ENCODE peak calls at places on chromosome 4, in ten cellular contexts. One of them, this sample, is unnamed.

GRCh38 chr4:80213117-80213815 is 16.0 kb downstream of the PRDM8 start:
- DNase-seq in CD4-positive, alpha-beta memory T cell: no peak
- DNase-seq in fibroblast of mammary gland: peak
- DNase-seq in iPS-NIHi11: no peak
- DNase-seq in hypothalamus: no peak
- DNase-seq in MG63: peak
- DNase-seq in putamen: no peak
- DNase-seq in fibroblast of lung: peak
- DNase-seq in COLO829: no peak
- DNase-seq in KG1: no peak
- DNase-seq in this sample: no peak

GRCh38 chr4:127642169-127642568 is 9.4 kb downstream of the INTU start:
- DNase-seq in CD4-positive, alpha-beta memory T cell: no peak
- DNase-seq in fibroblast of mammary gland: peak
- DNase-seq in iPS-NIHi11: no peak
- DNase-seq in hypothalamus: no peak
- DNase-seq in MG63: no peak
- DNase-seq in putamen: no peak
- DNase-seq in fibroblast of lung: peak
- DNase-seq in COLO829: no peak
- DNase-seq in KG1: no peak
- DNase-seq in this sample: no peak

GRCh38 chr4:133147922-133148689 is 988 bp upstream of the PCDH10 start:
- DNase-seq in CD4-positive, alpha-beta memory T cell: no peak
- DNase-seq in fibroblast of mammary gland: peak
- DNase-seq in iPS-NIHi11: peak
- DNase-seq in hypothalamus: peak
- DNase-seq in MG63: no peak
- DNase-seq in putamen: peak
- DNase-seq in fibroblast of lung: peak
- DNase-seq in COLO829: no peak
- DNase-seq in KG1: no peak
- DNase-seq in this sample: peak

GRCh38 chr4:141074098-141074878 is 59.0 kb downstream of the RNF150 start:
- DNase-seq in CD4-positive, alpha-beta memory T cell: no peak
- DNase-seq in fibroblast of mammary gland: no peak
- DNase-seq in iPS-NIHi11: no peak
- DNase-seq in hypothalamus: no peak
- DNase-seq in MG63: no peak
- DNase-seq in putamen: no peak
- DNase-seq in fibroblast of lung: peak
- DNase-seq in COLO829: no peak
- DNase-seq in KG1: no peak
- DNase-seq in this sample: no peak

GRCh38 chr4:113524096-113524495 is 237.4 kb downstream of the CAMK2D start:
- DNase-seq in CD4-positive, alpha-beta memory T cell: no peak
- DNase-seq in fibroblast of mammary gland: no peak
- DNase-seq in iPS-NIHi11: no peak
- DNase-seq in hypothalamus: no peak
- DNase-seq in MG63: no peak
- DNase-seq in putamen: no peak
- DNase-seq in fibroblast of lung: no peak
- DNase-seq in COLO829: no peak
- DNase-seq in KG1: no peak
- DNase-seq in this sample: no peak

GRCh38 chr4:4667643-4668081 is 125.8 kb upstream of the STX18 start:
- DNase-seq in CD4-positive, alpha-beta memory T cell: no peak
- DNase-seq in fibroblast of mammary gland: no peak
- DNase-seq in iPS-NIHi11: peak
- DNase-seq in hypothalamus: no peak
- DNase-seq in MG63: no peak
- DNase-seq in putamen: no peak
- DNase-seq in fibroblast of lung: peak
- DNase-seq in COLO829: no peak
- DNase-seq in KG1: no peak
- DNase-seq in this sample: no peak

GRCh38 chr4:38322709-38323108 is 341.3 kb upstream of the KLF3 start:
- DNase-seq in CD4-positive, alpha-beta memory T cell: no peak
- DNase-seq in fibroblast of mammary gland: peak
- DNase-seq in iPS-NIHi11: peak
- DNase-seq in hypothalamus: no peak
- DNase-seq in MG63: peak
- DNase-seq in putamen: no peak
- DNase-seq in fibroblast of lung: peak
- DNase-seq in COLO829: peak
- DNase-seq in KG1: no peak
- DNase-seq in this sample: no peak

GRCh38 chr4:13918110-13918509 is 290.6 kb upstream of the BOD1L1 start:
- DNase-seq in CD4-positive, alpha-beta memory T cell: no peak
- DNase-seq in fibroblast of mammary gland: peak
- DNase-seq in iPS-NIHi11: no peak
- DNase-seq in hypothalamus: no peak
- DNase-seq in MG63: peak
- DNase-seq in putamen: no peak
- DNase-seq in fibroblast of lung: peak
- DNase-seq in COLO829: peak
- DNase-seq in KG1: no peak
- DNase-seq in this sample: no peak

GRCh38 chr4:130178106-130178505 is 1082.2 kb downstream of the C4orf33 start:
- DNase-seq in CD4-positive, alpha-beta memory T cell: no peak
- DNase-seq in fibroblast of mammary gland: no peak
- DNase-seq in iPS-NIHi11: no peak
- DNase-seq in hypothalamus: no peak
- DNase-seq in MG63: no peak
- DNase-seq in putamen: peak
- DNase-seq in fibroblast of lung: no peak
- DNase-seq in COLO829: no peak
- DNase-seq in KG1: no peak
- DNase-seq in this sample: no peak

GRCh38 chr4:119170195-119170594 is 34.6 kb downstream of the MYOZ2 start:
- DNase-seq in CD4-positive, alpha-beta memory T cell: no peak
- DNase-seq in fibroblast of mammary gland: no peak
- DNase-seq in iPS-NIHi11: no peak
- DNase-seq in hypothalamus: no peak
- DNase-seq in MG63: no peak
- DNase-seq in putamen: no peak
- DNase-seq in fibroblast of lung: no peak
- DNase-seq in COLO829: no peak
- DNase-seq in KG1: no peak
- DNase-seq in this sample: no peak

GRCh38 chr4:2799971-2800690 is 7.2 kb downstream of the SH3BP2 start:
- DNase-seq in CD4-positive, alpha-beta memory T cell: no peak
- DNase-seq in fibroblast of mammary gland: no peak
- DNase-seq in iPS-NIHi11: no peak
- DNase-seq in hypothalamus: no peak
- DNase-seq in MG63: no peak
- DNase-seq in putamen: no peak
- DNase-seq in fibroblast of lung: no peak
- DNase-seq in COLO829: no peak
- DNase-seq in KG1: no peak
- DNase-seq in this sample: no peak

GRCh38 chr4:3293410-3294391 is 880 bp downstream of the RGS12 start:
- DNase-seq in CD4-positive, alpha-beta memory T cell: no peak
- DNase-seq in fibroblast of mammary gland: no peak
- DNase-seq in iPS-NIHi11: no peak
- DNase-seq in hypothalamus: no peak
- DNase-seq in MG63: no peak
- DNase-seq in putamen: no peak
- DNase-seq in fibroblast of lung: no peak
- DNase-seq in COLO829: no peak
- DNase-seq in KG1: no peak
- DNase-seq in this sample: no peak

This sample was measured in midbrain.